ENCODE peak calls at places on chromosomes 16 and 17, in seven cellular contexts. O is T-helper 2 cell, X is progenitor cell of endocrine pancreas, P is body of pancreas, V is anterior cingulate cortex, G is memory B cell, I is PC-3. Q is an unnamed sample.

GRCh38 chr16:67542464-67542863 is 13.8 kb downstream of the RIPOR1 start:
- DNase-seq in X (no peak), P (no peak), O (peak), G (peak), V (no peak), I (peak), Q (peak)

GRCh38 chr17:38893612-38894011 is 23.8 kb downstream of the LASP1 start:
- DNase-seq in O (peak), P (no peak), G (no peak), V (no peak), I (no peak), X (no peak), Q (peak)

GRCh38 chr16:21338537-21339268 is 60.6 kb upstream of the CRYM start:
- DNase-seq in X (no peak), O (no peak), I (no peak), V (no peak), P (no peak), G (no peak), Q (no peak)

GRCh38 chr17:76432712-76433336 is 20.1 kb downstream of the UBE2O start:
- DNase-seq in G (no peak), I (peak), X (no peak), P (no peak), V (no peak), O (no peak), Q (no peak)

GRCh38 chr17:7002288-7003047 is 6.6 kb downstream of the ALOX12 start:
- DNase-seq in O (no peak), I (no peak), X (no peak), G (no peak), P (no peak), V (no peak), Q (no peak)

GRCh38 chr16:47578033-47578432 is 116.9 kb downstream of the PHKB start:
- DNase-seq in I (no peak), P (no peak), V (no peak), X (no peak), G (no peak), O (no peak), Q (no peak)

GRCh38 chr17:2057130-2057713 is 2.3 kb downstream of the HIC1 start:
- DNase-seq in I (no peak), P (no peak), V (no peak), G (no peak), X (no peak), O (no peak), Q (no peak)

GRCh38 chr17:1073241-1073962 is 76.5 kb downstream of the TIMM22 start:
- DNase-seq in O (no peak), V (no peak), I (no peak), X (no peak), P (no peak), G (no peak), Q (peak)

GRCh38 chr17:42178817-42179216 is 2.1 kb downstream of the KCNH4 start:
- DNase-seq in P (no peak), I (no peak), V (no peak), O (no peak), X (no peak), G (no peak), Q (peak)

GRCh38 chr17:71338396-71338795 is 782.4 kb upstream of the SOX9 start:
- DNase-seq in X (no peak), O (no peak), P (no peak), I (peak), G (no peak), V (no peak), Q (no peak)

GRCh38 chr17:66614469-66614868 is 220.4 kb upstream of the CACNG5 start:
- DNase-seq in V (no peak), I (no peak), X (no peak), G (no peak), O (no peak), P (no peak), Q (no peak)

GRCh38 chr17:2975469-2975958 is 87.9 kb downstream of the OR1D5 start:
- DNase-seq in X (no peak), V (no peak), I (peak), P (no peak), O (no peak), G (no peak), Q (no peak)

GRCh38 chr16:50670476-50670875 is 10.6 kb downstream of the SNX20 start:
- DNase-seq in P (no peak), I (no peak), X (no peak), V (no peak), G (no peak), O (no peak), Q (peak)

GRCh38 chr16:85257483-85257882 is 145.2 kb upstream of the CIBAR2 start:
- DNase-seq in P (no peak), X (no peak), G (no peak), O (no peak), V (no peak), I (no peak), Q (no peak)

GRCh38 chr16:4700997-4701743 is 7.8 kb downstream of the NUDT16L1 start:
- DNase-seq in P (no peak), V (no peak), G (no peak), O (no peak), I (no peak), X (no peak), Q (no peak)

Q was measured in spleen.